ENCODE peak calls at places on chromosomes 13 and 19, in nine cellular contexts. K, F, U, G, R, Q, S, E and L are unnamed samples.

GRCh38 chr13:42892760-42893159 is 99.3 kb downstream of the EPSTI1 start:
- DNase-seq in S (no peak), Q (no peak), U (no peak), R (no peak), E (peak), F (no peak), K (peak), G (peak), L (peak)

GRCh38 chr13:114339779-114340534 is 25.7 kb downstream of the CHAMP1 start:
- DNase-seq in K (peak), R (no peak), G (peak), S (no peak), Q (peak), U (peak), E (peak), F (peak), L (peak)

GRCh38 chr19:29569038-29569911 is 36.8 kb upstream of the POP4 start:
- DNase-seq in G (no peak), R (no peak), K (no peak), F (no peak), S (no peak), U (no peak), Q (no peak), E (no peak), L (no peak)

GRCh38 chr19:33552191-33552927 is 30.8 kb upstream of the PEPD start:
- DNase-seq in R (no peak), G (no peak), K (no peak), U (no peak), E (no peak), Q (no peak), F (no peak), S (no peak), L (no peak)

GRCh38 chr13:44690376-44690775 is 114.2 kb upstream of the TSC22D1 start:
- DNase-seq in F (no peak), R (no peak), G (no peak), U (no peak), S (no peak), E (no peak), Q (no peak), K (no peak), L (no peak)

GRCh38 chr13:100721885-100722512 is 47.4 kb upstream of the TMTC4 start:
- DNase-seq in S (peak), K (peak), R (peak), U (peak), Q (peak), F (no peak), G (peak), E (peak), L (peak)

GRCh38 chr19:41887711-41888382 is 4.9 kb downstream of the ARHGEF1 start:
- DNase-seq in R (no peak), Q (peak), S (no peak), G (no peak), E (peak), K (peak), U (peak), F (no peak), L (peak)

GRCh38 chr13:50396001-50396400 is 380.8 kb downstream of the KCNRG start:
- DNase-seq in G (no peak), K (no peak), R (no peak), E (no peak), F (no peak), Q (no peak), S (no peak), U (no peak), L (no peak)

GRCh38 chr13:58048670-58049069 is 417.1 kb downstream of the PCDH17 start:
- DNase-seq in G (peak), E (no peak), K (no peak), F (no peak), R (no peak), U (no peak), Q (no peak), S (no peak), L (no peak)

GRCh38 chr19:13398780-13399726 is 107.2 kb downstream of the CACNA1A start:
- DNase-seq in Q (no peak), S (peak), U (no peak), F (peak), E (peak), R (no peak), K (peak), G (peak), L (peak)

GRCh38 chr13:99709134-99709533 is 207.9 kb downstream of the TM9SF2 start:
- DNase-seq in U (no peak), G (no peak), E (no peak), R (no peak), K (no peak), S (no peak), F (no peak), Q (no peak), L (no peak)

GRCh38 chr19:14347999-14348889 is 33.0 kb upstream of the ADGRE5 start:
- DNase-seq in F (peak), U (peak), S (no peak), E (peak), Q (peak), R (peak), K (peak), G (peak), L (peak)

GRCh38 chr19:4647676-4648644 is 8.6 kb downstream of the TNFAIP8L1 start:
- DNase-seq in U (no peak), R (no peak), E (no peak), S (no peak), F (peak), Q (no peak), K (no peak), G (no peak), L (peak)

GRCh38 chr13:75715598-75716523 is 79.7 kb downstream of the LMO7 start:
- DNase-seq in S (no peak), Q (peak), E (peak), K (peak), F (no peak), U (no peak), R (no peak), G (peak), L (peak)

GRCh38 chr13:52010890-52011689 is at the start of gene ATP7B:
- DNase-seq in Q (peak), S (no peak), K (no peak), R (peak), E (peak), F (no peak), G (no peak), U (peak), L (no peak)

GRCh38 chr13:29801737-29802305 is 48.6 kb downstream of the UBL3 start:
- DNase-seq in E (peak), Q (peak), U (no peak), R (no peak), F (no peak), G (peak), S (no peak), K (no peak), L (peak)

GRCh38 chr13:105642511-105642958 is 892.9 kb downstream of the EFNB2 start:
- DNase-seq in F (no peak), E (no peak), R (no peak), U (no peak), Q (no peak), S (no peak), G (no peak), K (peak), L (peak)

GRCh38 chr19:17266975-17267788 is at the start of gene BABAM1:
- DNase-seq in G (peak), Q (peak), K (peak), R (peak), U (peak), S (peak), E (peak), F (peak), L (peak)

GRCh38 chr13:34256236-34256635 is 438.3 kb downstream of the RFC3 start:
- DNase-seq in S (no peak), Q (no peak), F (no peak), G (no peak), R (no peak), U (peak), K (no peak), E (no peak), L (no peak)

GRCh38 chr19:2219726-2220125 is 16.4 kb downstream of the PLEKHJ1 start:
- DNase-seq in F (no peak), Q (no peak), G (no peak), R (no peak), S (no peak), U (no peak), E (no peak), K (no peak), L (no peak)

GRCh38 chr13:53189162-53189561 is 160.5 kb downstream of the OLFM4 start:
- DNase-seq in E (no peak), G (no peak), F (no peak), U (no peak), Q (no peak), K (no peak), S (no peak), R (no peak), L (no peak)
- TF ChIP-seq CTCF in E (no peak), G (no peak), F (peak), U (no peak), Q (no peak), K (no peak), S (no peak), R (no peak), L (no peak)

GRCh38 chr13:112469071-112469745 is 93.1 kb downstream of the SPACA7 start:
- DNase-seq in G (no peak), S (no peak), U (no peak), E (no peak), R (no peak), K (no peak), F (no peak), Q (no peak), L (no peak)

GRCh38 chr13:112473818-112474217 is 97.7 kb downstream of the SPACA7 start:
- DNase-seq in U (no peak), F (no peak), R (no peak), S (no peak), G (no peak), Q (no peak), E (no peak), K (no peak), L (no peak)

GRCh38 chr13:112477070-112477619 is 101.0 kb downstream of the SPACA7 start:
- DNase-seq in S (no peak), U (no peak), K (no peak), F (no peak), E (no peak), R (no peak), Q (no peak), G (peak), L (no peak)

GRCh38 chr13:112475889-112476288 is 99.7 kb downstream of the SPACA7 start:
- DNase-seq in F (no peak), E (no peak), U (no peak), R (no peak), Q (no peak), S (no peak), K (no peak), G (no peak), L (no peak)

GRCh38 chr13:112474869-112475268 is 98.7 kb downstream of the SPACA7 start:
- DNase-seq in Q (no peak), U (no peak), S (no peak), F (no peak), R (no peak), E (no peak), K (no peak), G (no peak), L (no peak)
- H3K4me3 ChIP-seq in Q (no peak), U (no peak), S (no peak), F (no peak), R (no peak), E (no peak), K (no peak), G (no peak), L (no peak)

GRCh38 chr19:38792250-38793111 is 3.5 kb downstream of the LGALS7B start:
- DNase-seq in R (no peak), E (no peak), G (peak), U (peak), F (peak), K (no peak), S (no peak), Q (peak), L (peak)
- TF ChIP-seq CTCF in R (peak), E (peak), G (no peak), U (peak), F (peak), K (no peak), S (peak), Q (peak), L (peak)

GRCh38 chr13:111156421-111156820 is 41.3 kb downstream of the ARHGEF7 start:
- DNase-seq in S (no peak), Q (no peak), U (no peak), E (peak), G (no peak), F (no peak), R (no peak), K (peak), L (no peak)

GRCh38 chr13:111153977-111154332 is 38.8 kb downstream of the ARHGEF7 start:
- DNase-seq in K (peak), Q (no peak), F (peak), R (no peak), S (no peak), E (peak), U (peak), G (no peak), L (no peak)

GRCh38 chr13:111158136-111158805 is 43.2 kb downstream of the ARHGEF7 start:
- DNase-seq in G (peak), K (peak), E (no peak), S (no peak), R (no peak), F (no peak), U (no peak), Q (no peak), L (peak)

GRCh38 chr13:111152836-111153235 is 37.7 kb downstream of the ARHGEF7 start:
- DNase-seq in U (peak), R (peak), Q (no peak), S (no peak), G (no peak), F (no peak), K (no peak), E (no peak), L (peak)

GRCh38 chr13:111153279-111153976 is 38.3 kb downstream of the ARHGEF7 start:
- DNase-seq in F (peak), G (peak), K (peak), R (peak), E (peak), U (peak), Q (peak), S (peak), L (peak)
- H3K4me3 ChIP-seq in F (peak), G (peak), K (peak), R (peak), E (peak), U (peak), Q (peak), S (peak), L (peak)

GRCh38 chr19:800360-801029 is 3.2 kb downstream of the PTBP1 start:
- DNase-seq in F (no peak), K (peak), S (no peak), G (no peak), R (peak), U (peak), Q (no peak), E (peak), L (peak)
- TF ChIP-seq CTCF in F (no peak), K (no peak), S (no peak), G (no peak), R (no peak), U (no peak), Q (no peak), E (no peak), L (no peak)